ENCODE peak calls at places on chromosomes 11 and 22, in four cellular contexts. D is right lobe of liver, G is tibial artery, K is GM23248. Z is an unnamed sample. For H3K4me1, the result is how much of the 10 kb centered on the place peaks cover.

GRCh38 chr11:1854949-1855885 is 2.3 kb downstream of the LSP1 start:
- DNase-seq in D (no peak), G (no peak), K (no peak), Z (no peak)

GRCh38 chr11:34234086-34234740 is 123.6 kb downstream of the ABTB2 start:
- DNase-seq in G (no peak), K (peak), D (no peak), Z (no peak)

GRCh38 chr22:27438271-27438980 is 363.1 kb downstream of the MN1 start:
- DNase-seq in D (no peak), K (peak), G (peak), Z (no peak)

GRCh38 chr11:109696191-109696897 is 274.4 kb downstream of the C11orf87 start:
- DNase-seq in D (no peak), K (peak), G (no peak), Z (no peak)

GRCh38 chr11:6531267-6531752 is 34.2 kb downstream of the DNHD1 start:
- DNase-seq in G (no peak), D (no peak), K (peak), Z (no peak)

GRCh38 chr22:25582946-25583345 is 18.5 kb downstream of the GRK3 start:
- DNase-seq in K (peak), G (no peak), D (no peak), Z (no peak)

GRCh38 chr11:82906236-82906635 is 4.7 kb downstream of the DDIAS start:
- DNase-seq in G (no peak), D (no peak), K (peak), Z (no peak)

GRCh38 chr11:130802567-130802966 is 113.7 kb downstream of the SNX19 start:
- DNase-seq in G (no peak), D (no peak), K (no peak), Z (no peak)

GRCh38 chr11:128624269-128625170 is 37.2 kb upstream of the ETS1 start:
- DNase-seq in K (no peak), D (peak), G (no peak), Z (peak)

GRCh38 chr11:10606536-10607208 is 38.2 kb upstream of the LYVE1 start:
- DNase-seq in G (no peak), K (peak), D (no peak), Z (no peak)

GRCh38 chr11:112277937-112278336 is 17.3 kb upstream of the PLET1 start:
- DNase-seq in D (no peak), K (peak), G (no peak), Z (no peak)

GRCh38 chr11:73382747-73383146 is 6.5 kb downstream of the RELT start:
- DNase-seq in G (no peak), D (no peak), K (no peak), Z (no peak)

GRCh38 chr22:27515091-27515523 is 286.4 kb downstream of the MN1 start:
- DNase-seq in G (peak), D (no peak), K (no peak), Z (peak)

GRCh38 chr22:29481265-29482000 is 1.4 kb downstream of the NEFH start:
- DNase-seq in D (no peak), K (no peak), G (no peak), Z (no peak)

GRCh38 chr11:127919206-127920000 is 668.0 kb downstream of the ETS1 start:
- DNase-seq in K (peak), G (no peak), D (no peak), Z (no peak)

GRCh38 chr11:134654161-134654915 is 242.3 kb upstream of the B3GAT1 start:
- DNase-seq in G (peak), K (no peak), D (peak), Z (no peak)

GRCh38 chr22:26522592-26522991 is 10.3 kb upstream of the TFIP11 start:
- DNase-seq in G (no peak), K (no peak), D (no peak), Z (no peak)

GRCh38 chr11:68106165-68106940 is 14.8 kb downstream of the CHKA start:
- DNase-seq in G (no peak), D (no peak), K (no peak), Z (no peak)
- H3K4me1 ChIP-seq in G (under half), D (under half), K (under half), Z (under half)

GRCh38 chr11:65120831-65121230 is 1.1 kb downstream of the FAU start:
- DNase-seq in K (no peak), D (no peak), G (no peak), Z (no peak)
- H3K4me1 ChIP-seq in K (under half), D (under half), G (under half), Z (under half)

DNA sequence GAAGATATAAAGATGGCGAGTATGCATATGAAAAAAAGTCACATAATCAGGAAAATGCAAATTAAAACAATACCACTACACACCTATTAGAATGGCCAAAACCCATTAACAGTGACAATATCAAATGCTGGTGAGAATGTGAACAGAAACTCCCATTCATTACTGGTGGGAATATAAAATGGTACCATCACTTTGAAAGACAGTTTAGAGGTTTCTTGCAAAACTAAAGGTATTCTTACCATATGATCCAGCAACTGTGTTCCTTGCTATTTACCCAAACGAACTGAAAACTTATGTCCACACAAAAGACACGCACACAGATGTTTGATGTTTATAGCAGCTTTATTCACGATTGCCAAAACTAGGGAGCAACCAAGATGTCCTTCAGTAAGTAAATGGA is 7.4 kb downstream of the PICALM start:
- DNase-seq in G (no peak), K (no peak), D (no peak), Z (no peak)
- H3K4me1 ChIP-seq in G (half or more), K (half or more), D (under half), Z (under half)

GRCh38 chr22:42683599-42684283 is 34.5 kb upstream of the CYB5R3 start:
- DNase-seq in D (no peak), G (peak), K (peak), Z (peak)

GRCh38 chr22:42685941-42686666 is 34.6 kb downstream of the A4GALT start:
- DNase-seq in G (peak), K (no peak), D (no peak), Z (peak)

GRCh38 chr22:42686756-42687491 is 33.7 kb downstream of the A4GALT start:
- DNase-seq in G (peak), K (no peak), D (no peak), Z (peak)

GRCh38 chr22:42682113-42682851 is 33.1 kb upstream of the CYB5R3 start:
- DNase-seq in G (peak), D (no peak), K (no peak), Z (no peak)

DNA sequence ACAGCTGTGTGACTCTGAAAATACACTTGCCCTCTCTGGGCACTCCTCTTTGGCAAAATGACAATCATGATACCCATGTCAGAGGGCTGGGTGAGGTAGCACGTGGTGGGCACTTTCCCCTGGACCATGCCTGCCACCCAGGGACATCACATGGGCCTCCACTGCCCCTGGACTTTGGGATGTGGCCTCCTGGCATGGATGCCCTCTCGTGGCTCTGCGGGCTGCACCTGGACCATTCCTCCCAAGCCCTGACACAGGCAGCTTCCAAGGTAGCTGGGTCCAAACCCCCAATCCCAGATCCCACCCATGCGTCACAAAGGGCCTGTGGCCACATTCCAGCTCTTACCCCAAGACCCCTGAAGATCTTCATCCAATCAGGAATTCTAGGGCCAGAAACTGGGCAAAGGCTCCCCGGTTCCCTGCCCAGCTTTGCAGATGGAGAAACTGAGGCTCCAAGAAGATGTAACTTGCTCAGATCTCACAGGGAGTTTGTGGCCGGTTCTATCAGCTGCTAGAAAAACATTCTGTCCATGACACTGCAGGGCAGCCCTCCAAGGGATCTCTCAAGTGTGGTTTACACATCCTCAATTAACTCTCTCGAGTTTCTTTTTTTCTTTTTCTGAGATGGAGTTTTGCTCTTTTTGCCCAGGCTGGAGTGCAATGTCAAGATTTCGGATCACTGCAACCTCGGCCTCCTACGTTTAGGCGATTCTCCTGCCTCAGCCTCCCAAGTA is 35.4 kb upstream of the CYB5R3 start:
- DNase-seq in D (no peak), K (peak), G (peak), Z (no peak)
- H3K4me1 ChIP-seq in D (under half), K (half or more), G (half or more), Z (under half)

DNA sequence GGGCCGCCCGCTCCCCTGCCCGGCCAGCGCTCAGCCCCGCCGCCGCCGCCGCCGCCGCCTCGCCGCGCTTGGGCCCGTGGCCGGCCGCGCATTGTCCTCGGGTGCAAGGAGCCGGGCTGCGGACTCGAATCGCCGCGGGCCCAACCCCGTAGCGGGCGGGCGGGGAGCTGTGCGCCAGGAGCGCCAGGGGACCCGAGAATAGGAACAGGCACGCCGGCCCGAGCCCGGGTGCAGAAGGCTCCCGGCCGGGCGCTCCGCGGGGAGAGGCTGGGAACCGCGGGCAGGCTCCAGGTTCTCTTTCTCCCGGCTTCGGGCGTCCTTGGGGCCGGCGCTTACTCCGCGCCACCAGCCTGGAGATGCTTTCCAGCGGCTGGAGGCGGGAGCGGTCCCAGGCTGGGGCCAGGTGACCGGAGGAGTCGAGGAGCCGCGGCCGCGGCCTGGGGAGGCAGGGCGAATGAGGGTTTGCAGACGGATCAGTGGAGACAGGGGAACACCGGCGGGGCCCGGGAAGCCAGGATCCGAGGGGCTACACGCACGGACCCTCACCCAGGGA is 636 bp downstream of the PKNOX2 start:
- DNase-seq in D (no peak), K (peak), G (peak), Z (peak)
- H3K4me1 ChIP-seq in D (under half), K (under half), G (under half), Z (under half)